ENCODE peak calls at places on chromosomes 11 and 22, in seven cellular contexts. T is CD8-positive, alpha-beta T cell; W is DND-41; Z is ovary; F is aorta; X is psoas muscle; N is tibial artery. Y is an unnamed sample.

GRCh38 chr11:133990501-133990900 is 33.7 kb upstream of the IGSF9B start:
- DNase-seq in Z (no peak), W (no peak), T (no peak), F (no peak), X (peak; percentile 32), N (no peak), Y (no peak)

GRCh38 chr11:103961010-103961409 is 75.4 kb upstream of the DDI1 start:
- DNase-seq in W (no peak), T (no peak), F (no peak), N (no peak), Z (no peak), X (no peak), Y (no peak)

GRCh38 chr11:73530109-73530508 is 67.8 kb downstream of the FAM168A start:
- DNase-seq in Z (no peak), X (no peak), N (no peak), T (no peak), W (no peak), F (no peak), Y (no peak)

GRCh38 chr11:113444469-113445122 is 30.6 kb downstream of the DRD2 start:
- DNase-seq in W (no peak), X (no peak), F (no peak), Z (no peak), N (no peak), T (no peak), Y (no peak)

GRCh38 chr11:78954261-78954660 is 379.6 kb upstream of the NARS2 start:
- DNase-seq in T (no peak), Z (no peak), N (no peak), W (no peak), X (no peak), F (no peak), Y (no peak)

GRCh38 chr11:65503923-65504670 is 5.3 kb downstream of the MALAT1 start:
- DNase-seq in X (no peak), N (no peak), W (no peak), T (no peak), Z (no peak), F (no peak), Y (no peak)

GRCh38 chr11:120881591-120881990 is 142.3 kb upstream of the TBCEL start:
- DNase-seq in W (no peak), F (no peak), T (no peak), Z (no peak), N (no peak), X (no peak), Y (no peak)

GRCh38 chr11:31995525-31996123 is 95.2 kb upstream of the RCN1 start:
- DNase-seq in T (peak; percentile 18), F (no peak), N (no peak), Z (no peak), X (no peak), W (peak; percentile 56), Y (peak; percentile 66)

GRCh38 chr11:120532511-120533196 is 21.1 kb downstream of the GRIK4 start:
- DNase-seq in F (no peak), X (no peak), W (no peak), T (no peak), N (no peak), Z (peak; percentile 68), Y (no peak)

GRCh38 chr11:32109138-32109537 is 18.3 kb downstream of the RCN1 start:
- DNase-seq in Z (no peak), T (no peak), X (no peak), N (no peak), W (no peak), F (no peak), Y (no peak)

GRCh38 chr11:70019576-70020011 is 58.5 kb upstream of the ANO1 start:
- DNase-seq in W (no peak), F (no peak), T (no peak), Z (no peak), N (peak; percentile 59), X (no peak), Y (no peak)

GRCh38 chr11:121249039-121249663 is 43.4 kb upstream of the SC5D start:
- DNase-seq in T (no peak), Z (peak; percentile 31), F (no peak), X (no peak), N (no peak), W (no peak), Y (peak; percentile 47)

GRCh38 chr11:102205805-102206204 is 95.6 kb downstream of the YAP1 start:
- DNase-seq in N (no peak), W (no peak), Z (no peak), X (no peak), F (no peak), T (no peak), Y (no peak)

GRCh38 chr11:102214623-102215022 is 102.7 kb upstream of the BIRC3 start:
- DNase-seq in X (no peak), W (no peak), T (no peak), Z (no peak), N (no peak), F (no peak), Y (no peak)

GRCh38 chr11:102204174-102204573 is 93.9 kb downstream of the YAP1 start:
- DNase-seq in F (no peak), T (no peak), X (no peak), Z (no peak), W (no peak), N (no peak), Y (no peak)

GRCh38 chr11:102202972-102203371 is 92.7 kb downstream of the YAP1 start:
- DNase-seq in N (no peak), W (no peak), F (no peak), T (no peak), X (no peak), Z (no peak), Y (no peak)

GRCh38 chr11:102208835-102209234 is 98.6 kb downstream of the YAP1 start:
- DNase-seq in T (no peak), N (no peak), Z (no peak), W (no peak), F (no peak), X (no peak), Y (no peak)
- H3K4me1 ChIP-seq in T (no peaks in the 10 kb centered on the region), N (no peaks in the 10 kb centered on the region), Z (no peaks in the 10 kb centered on the region), W (no peaks in the 10 kb centered on the region), F (peaks cover 3% of the 10 kb centered on the region), X (no peaks in the 10 kb centered on the region), Y (no peaks in the 10 kb centered on the region)

DNA sequence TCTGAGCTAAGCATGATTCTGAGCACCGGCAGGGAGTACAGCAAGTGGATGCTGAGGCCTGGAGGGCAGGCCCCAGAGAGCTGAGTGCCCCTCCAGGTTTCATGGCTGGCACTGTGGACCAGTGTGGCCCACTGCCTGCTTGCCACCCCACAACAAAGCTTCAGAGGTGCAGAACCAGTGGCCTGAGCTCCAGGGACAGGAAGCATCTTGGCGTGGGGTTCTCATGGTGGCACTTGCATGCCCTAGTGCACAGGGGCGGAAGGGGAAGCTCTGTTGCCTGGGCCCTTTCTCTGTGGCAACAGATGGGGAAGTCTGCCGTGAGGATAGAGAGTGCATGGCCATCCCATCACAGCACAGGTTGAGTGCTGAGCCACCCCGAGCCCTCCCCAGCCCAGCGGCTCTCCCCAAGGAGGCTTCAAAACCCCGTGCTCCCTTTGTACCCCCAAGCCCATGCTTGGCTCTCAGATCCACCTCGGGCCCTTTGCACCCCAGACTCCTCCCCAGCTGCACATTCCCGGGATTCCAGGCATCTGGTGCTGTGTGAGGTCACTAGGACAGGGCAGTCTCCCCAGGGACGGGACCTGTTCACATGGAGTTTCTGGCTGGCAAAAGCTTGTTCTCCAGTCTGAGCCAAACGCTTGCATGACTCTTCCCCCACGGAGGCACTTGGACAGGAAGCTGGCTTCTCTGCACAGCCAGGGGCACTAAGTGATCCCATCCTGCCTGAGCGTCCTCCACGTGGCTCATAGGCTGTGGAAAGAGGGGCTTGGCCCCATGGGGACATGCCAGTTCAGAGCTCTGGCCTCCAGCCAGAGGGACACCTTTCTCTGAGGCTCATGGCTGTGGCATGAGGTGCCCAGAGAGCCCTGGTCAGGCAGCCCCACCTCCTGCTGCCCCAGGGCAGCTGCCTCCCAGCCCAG is 4.2 kb downstream of the SLC25A1 start:
- DNase-seq in W (no peak), X (peak; percentile 85), F (peak; percentile 67), T (no peak), Z (no peak), N (peak; percentile 90), Y (no peak)
- H3K4me1 ChIP-seq in W (peaks cover 75% of the 10 kb centered on the region), X (peaks cover 26% of the 10 kb centered on the region), F (no peaks in the 10 kb centered on the region), T (peaks cover 39% of the 10 kb centered on the region), Z (peaks cover 17% of the 10 kb centered on the region), N (peaks cover 57% of the 10 kb centered on the region), Y (peaks cover 48% of the 10 kb centered on the region)

GRCh38 chr22:50305393-50305657 is 2.1 kb downstream of the PLXNB2 start:
- DNase-seq in T (no peak), Z (no peak), F (no peak), N (no peak), W (no peak), X (no peak), Y (no peak)
- H3K4me1 ChIP-seq in T (peaks cover 11% of the 10 kb centered on the region), Z (peaks cover 59% of the 10 kb centered on the region), F (peaks cover 5% of the 10 kb centered on the region), N (peaks cover 75% of the 10 kb centered on the region), W (peaks cover 15% of the 10 kb centered on the region), X (peaks cover 46% of the 10 kb centered on the region), Y (peaks cover 12% of the 10 kb centered on the region)

DNA sequence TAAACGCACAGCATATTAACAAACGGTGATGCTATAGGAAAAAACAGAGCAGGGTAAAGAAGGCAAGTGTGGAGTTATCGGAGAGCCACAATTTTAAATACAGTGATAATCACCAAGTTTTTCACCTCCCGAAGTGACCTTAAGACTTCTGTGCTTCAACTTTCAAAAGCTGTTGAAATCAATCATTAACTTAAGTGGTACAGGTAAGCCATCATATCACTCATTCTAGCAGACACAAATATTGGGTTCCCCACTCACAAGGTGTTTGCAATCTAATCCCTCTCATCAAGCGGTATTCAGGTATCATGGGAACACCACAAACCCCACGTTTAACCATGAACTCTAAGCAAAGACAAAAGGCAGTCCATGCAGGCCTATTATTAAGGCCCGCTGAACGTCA is 26.8 kb downstream of the LARGE1 start:
- DNase-seq in N (no peak), F (no peak), W (no peak), T (no peak), X (no peak), Z (no peak), Y (no peak)
- H3K4me1 ChIP-seq in N (peaks cover 7% of the 10 kb centered on the region), F (no peaks in the 10 kb centered on the region), W (no peaks in the 10 kb centered on the region), T (no peaks in the 10 kb centered on the region), X (peaks cover 3% of the 10 kb centered on the region), Z (peaks cover 8% of the 10 kb centered on the region), Y (no peaks in the 10 kb centered on the region)

DNA sequence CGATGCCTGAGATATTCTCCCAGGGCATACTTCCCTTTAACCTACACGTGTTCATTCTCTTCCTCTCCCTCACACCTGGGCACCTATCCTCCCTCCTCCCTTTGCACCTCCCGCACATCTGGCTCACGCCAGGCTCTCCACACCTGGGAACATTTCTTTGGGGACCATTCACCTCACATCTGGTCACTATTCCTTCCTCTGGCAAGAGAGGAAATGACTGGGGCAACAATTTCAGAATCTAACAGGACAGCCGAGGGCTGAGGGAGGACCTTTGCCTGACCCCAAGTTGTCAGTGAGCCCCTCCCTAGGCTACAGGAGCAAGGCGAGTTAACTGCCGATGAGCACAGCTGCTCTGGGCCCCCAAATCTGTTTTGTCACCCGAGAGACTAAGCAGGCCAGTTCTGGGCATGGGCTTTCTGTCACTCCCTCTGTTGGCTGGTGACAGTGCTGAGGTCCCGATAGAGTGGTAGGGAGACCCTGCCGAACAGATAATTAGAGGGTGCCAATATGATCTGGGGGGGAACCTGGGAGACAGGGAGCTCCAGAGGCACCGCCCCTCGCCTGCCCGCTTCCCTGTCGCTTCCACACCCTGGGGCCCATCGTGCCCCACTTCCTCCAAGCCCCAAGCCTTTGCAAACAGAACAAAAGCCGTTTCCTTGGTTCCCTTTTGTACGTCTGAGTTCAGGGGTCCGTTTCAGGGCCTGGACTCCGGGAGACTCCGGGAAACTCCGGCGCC is 45.6 kb downstream of the EIF3F start:
- DNase-seq in X (no peak), T (no peak), F (no peak), N (no peak), Z (no peak), W (no peak), Y (no peak)
- H3K4me1 ChIP-seq in X (no peaks in the 10 kb centered on the region), T (peaks cover 8% of the 10 kb centered on the region), F (no peaks in the 10 kb centered on the region), N (peaks cover 4% of the 10 kb centered on the region), Z (peaks cover 9% of the 10 kb centered on the region), W (no peaks in the 10 kb centered on the region), Y (peaks cover 7% of the 10 kb centered on the region)

Y was measured in CD4-positive, CD25-positive, alpha-beta regulatory T cell.